ENCODE peak calls at places on chromosomes 3 and 15, in nine cellular contexts. One of them, this sample, is unnamed.

GRCh38 chr15:40280260-40281056 is 2.4 kb downstream of the ANKRD63 start:
- DNase-seq in PC-9: no peak
- DNase-seq in astrocyte of the spinal cord: no peak
- DNase-seq in tibial artery: no peak
- DNase-seq in lower leg skin: no peak
- DNase-seq in retinal pigment epithelial cell: no peak
- DNase-seq in neural progenitor cell: peak
- DNase-seq in AG04449: no peak
- DNase-seq in GM06990: no peak
- DNase-seq in this sample: no peak

GRCh38 chr3:85487375-85487774 is 528.6 kb downstream of the CADM2 start:
- DNase-seq in PC-9: no peak
- DNase-seq in astrocyte of the spinal cord: no peak
- DNase-seq in tibial artery: no peak
- DNase-seq in lower leg skin: no peak
- DNase-seq in retinal pigment epithelial cell: no peak
- DNase-seq in neural progenitor cell: no peak
- DNase-seq in AG04449: no peak
- DNase-seq in GM06990: no peak
- DNase-seq in this sample: no peak

GRCh38 chr15:81312790-81313543 is 11.0 kb downstream of the STARD5 start:
- DNase-seq in PC-9: peak
- DNase-seq in astrocyte of the spinal cord: peak
- DNase-seq in tibial artery: peak
- DNase-seq in lower leg skin: peak
- DNase-seq in retinal pigment epithelial cell: peak
- DNase-seq in neural progenitor cell: no peak
- DNase-seq in AG04449: peak
- DNase-seq in GM06990: no peak
- DNase-seq in this sample: no peak

GRCh38 chr15:74318376-74319137 is 48.9 kb downstream of the CYP11A1 start:
- DNase-seq in PC-9: peak
- DNase-seq in astrocyte of the spinal cord: peak
- DNase-seq in tibial artery: peak
- DNase-seq in lower leg skin: no peak
- DNase-seq in retinal pigment epithelial cell: no peak
- DNase-seq in neural progenitor cell: no peak
- DNase-seq in AG04449: no peak
- DNase-seq in GM06990: peak
- DNase-seq in this sample: no peak

GRCh38 chr15:68372291-68372811 is 59.6 kb downstream of the ITGA11 start:
- DNase-seq in PC-9: no peak
- DNase-seq in astrocyte of the spinal cord: peak
- DNase-seq in tibial artery: peak
- DNase-seq in lower leg skin: peak
- DNase-seq in retinal pigment epithelial cell: no peak
- DNase-seq in neural progenitor cell: peak
- DNase-seq in AG04449: no peak
- DNase-seq in GM06990: no peak
- DNase-seq in this sample: no peak

GRCh38 chr15:29131336-29132109 is 138.1 kb downstream of the NSMCE3 start:
- DNase-seq in PC-9: no peak
- DNase-seq in astrocyte of the spinal cord: no peak
- DNase-seq in tibial artery: peak
- DNase-seq in lower leg skin: no peak
- DNase-seq in retinal pigment epithelial cell: no peak
- DNase-seq in neural progenitor cell: no peak
- DNase-seq in AG04449: no peak
- DNase-seq in GM06990: no peak
- DNase-seq in this sample: no peak

GRCh38 chr15:59410448-59410896 is 27.5 kb upstream of the FAM81A start:
- DNase-seq in PC-9: no peak
- DNase-seq in astrocyte of the spinal cord: no peak
- DNase-seq in tibial artery: no peak
- DNase-seq in lower leg skin: no peak
- DNase-seq in retinal pigment epithelial cell: peak
- DNase-seq in neural progenitor cell: no peak
- DNase-seq in AG04449: no peak
- DNase-seq in GM06990: peak
- DNase-seq in this sample: no peak

GRCh38 chr3:170301404-170301803 is 56.1 kb upstream of the SKIL start:
- DNase-seq in PC-9: no peak
- DNase-seq in astrocyte of the spinal cord: peak
- DNase-seq in tibial artery: no peak
- DNase-seq in lower leg skin: no peak
- DNase-seq in retinal pigment epithelial cell: no peak
- DNase-seq in neural progenitor cell: no peak
- DNase-seq in AG04449: no peak
- DNase-seq in GM06990: no peak
- DNase-seq in this sample: no peak

GRCh38 chr3:168077091-168077490 is 18.6 kb downstream of the GOLIM4 start:
- DNase-seq in PC-9: no peak
- DNase-seq in astrocyte of the spinal cord: no peak
- DNase-seq in tibial artery: no peak
- DNase-seq in lower leg skin: no peak
- DNase-seq in retinal pigment epithelial cell: no peak
- DNase-seq in neural progenitor cell: no peak
- DNase-seq in AG04449: no peak
- DNase-seq in GM06990: no peak
- DNase-seq in this sample: no peak
- H3K4me3 ChIP-seq in PC-9: no peak
- H3K4me3 ChIP-seq in astrocyte of the spinal cord: no peak
- H3K4me3 ChIP-seq in tibial artery: no peak
- H3K4me3 ChIP-seq in lower leg skin: no peak
- H3K4me3 ChIP-seq in retinal pigment epithelial cell: no peak
- H3K4me3 ChIP-seq in neural progenitor cell: no peak
- H3K4me3 ChIP-seq in AG04449: no peak
- H3K4me3 ChIP-seq in GM06990: no peak
- H3K4me3 ChIP-seq in this sample: no peak

GRCh38 chr3:123876858-123877257 is 7.3 kb downstream of the MYLK start:
- DNase-seq in PC-9: no peak
- DNase-seq in astrocyte of the spinal cord: no peak
- DNase-seq in tibial artery: no peak
- DNase-seq in lower leg skin: no peak
- DNase-seq in retinal pigment epithelial cell: no peak
- DNase-seq in neural progenitor cell: no peak
- DNase-seq in AG04449: no peak
- DNase-seq in GM06990: no peak
- DNase-seq in this sample: no peak
- TF ChIP-seq CTCF in PC-9: no peak
- TF ChIP-seq CTCF in astrocyte of the spinal cord: no peak
- TF ChIP-seq CTCF in tibial artery: no peak
- TF ChIP-seq CTCF in lower leg skin: no peak
- TF ChIP-seq CTCF in retinal pigment epithelial cell: peak
- TF ChIP-seq CTCF in neural progenitor cell: peak
- TF ChIP-seq CTCF in AG04449: no peak
- TF ChIP-seq CTCF in GM06990: peak
- TF ChIP-seq CTCF in this sample: peak

GRCh38 chr3:142576792-142577191 is 1.7 kb downstream of the ATR start:
- DNase-seq in PC-9: no peak
- DNase-seq in astrocyte of the spinal cord: no peak
- DNase-seq in tibial artery: no peak
- DNase-seq in lower leg skin: no peak
- DNase-seq in retinal pigment epithelial cell: no peak
- DNase-seq in neural progenitor cell: no peak
- DNase-seq in AG04449: no peak
- DNase-seq in GM06990: no peak
- DNase-seq in this sample: no peak
- H3K4me3 ChIP-seq in PC-9: peak
- H3K4me3 ChIP-seq in astrocyte of the spinal cord: no peak
- H3K4me3 ChIP-seq in tibial artery: no peak
- H3K4me3 ChIP-seq in lower leg skin: no peak
- H3K4me3 ChIP-seq in retinal pigment epithelial cell: no peak
- H3K4me3 ChIP-seq in neural progenitor cell: peak
- H3K4me3 ChIP-seq in AG04449: no peak
- H3K4me3 ChIP-seq in GM06990: peak
- H3K4me3 ChIP-seq in this sample: no peak

DNA sequence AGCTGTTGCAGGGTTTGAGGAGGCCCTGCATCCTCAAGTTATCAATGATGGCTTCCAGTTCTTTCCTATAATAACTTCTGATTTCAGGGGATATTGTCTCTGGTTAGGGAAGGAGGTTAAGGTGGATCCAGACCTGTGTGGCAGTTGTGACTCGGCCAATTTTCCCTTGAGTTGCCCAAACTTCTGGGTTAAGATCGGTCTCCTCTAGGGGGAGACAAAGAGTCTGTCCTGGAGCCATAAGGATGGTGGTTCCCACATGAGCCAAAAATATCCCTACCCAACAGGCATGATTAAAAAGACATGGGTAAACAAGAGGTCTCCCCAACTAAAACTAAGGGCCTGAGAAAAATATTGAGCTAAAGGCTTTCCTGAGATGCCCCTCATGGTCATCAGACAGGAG is 227.5 kb upstream of the MDFIC2 start:
- DNase-seq in PC-9: no peak
- DNase-seq in astrocyte of the spinal cord: no peak
- DNase-seq in tibial artery: no peak
- DNase-seq in lower leg skin: no peak
- DNase-seq in retinal pigment epithelial cell: no peak
- DNase-seq in neural progenitor cell: no peak
- DNase-seq in AG04449: no peak
- DNase-seq in GM06990: no peak
- DNase-seq in this sample: no peak
- TF ChIP-seq CTCF in PC-9: peak
- TF ChIP-seq CTCF in astrocyte of the spinal cord: peak
- TF ChIP-seq CTCF in tibial artery: no peak
- TF ChIP-seq CTCF in lower leg skin: no peak
- TF ChIP-seq CTCF in retinal pigment epithelial cell: peak
- TF ChIP-seq CTCF in neural progenitor cell: peak
- TF ChIP-seq CTCF in AG04449: no peak
- TF ChIP-seq CTCF in GM06990: peak
- TF ChIP-seq CTCF in this sample: peak

GRCh38 chr3:102226463-102226862 is 208.4 kb upstream of the ZPLD1 start:
- DNase-seq in PC-9: no peak
- DNase-seq in astrocyte of the spinal cord: no peak
- DNase-seq in tibial artery: no peak
- DNase-seq in lower leg skin: no peak
- DNase-seq in retinal pigment epithelial cell: no peak
- DNase-seq in neural progenitor cell: no peak
- DNase-seq in AG04449: no peak
- DNase-seq in GM06990: no peak
- DNase-seq in this sample: no peak

GRCh38 chr3:102225407-102226132 is 209.2 kb upstream of the ZPLD1 start:
- DNase-seq in PC-9: no peak
- DNase-seq in astrocyte of the spinal cord: peak
- DNase-seq in tibial artery: no peak
- DNase-seq in lower leg skin: no peak
- DNase-seq in retinal pigment epithelial cell: no peak
- DNase-seq in neural progenitor cell: peak
- DNase-seq in AG04449: peak
- DNase-seq in GM06990: no peak
- DNase-seq in this sample: no peak

GRCh38 chr3:102224171-102224570 is 210.6 kb upstream of the ZPLD1 start:
- DNase-seq in PC-9: peak
- DNase-seq in astrocyte of the spinal cord: peak
- DNase-seq in tibial artery: no peak
- DNase-seq in lower leg skin: no peak
- DNase-seq in retinal pigment epithelial cell: no peak
- DNase-seq in neural progenitor cell: no peak
- DNase-seq in AG04449: no peak
- DNase-seq in GM06990: peak
- DNase-seq in this sample: no peak

GRCh38 chr3:102223139-102223538 is 211.7 kb upstream of the ZPLD1 start:
- DNase-seq in PC-9: no peak
- DNase-seq in astrocyte of the spinal cord: no peak
- DNase-seq in tibial artery: no peak
- DNase-seq in lower leg skin: no peak
- DNase-seq in retinal pigment epithelial cell: no peak
- DNase-seq in neural progenitor cell: no peak
- DNase-seq in AG04449: no peak
- DNase-seq in GM06990: no peak
- DNase-seq in this sample: no peak
- H3K4me3 ChIP-seq in PC-9: no peak
- H3K4me3 ChIP-seq in astrocyte of the spinal cord: no peak
- H3K4me3 ChIP-seq in tibial artery: no peak
- H3K4me3 ChIP-seq in lower leg skin: no peak
- H3K4me3 ChIP-seq in retinal pigment epithelial cell: no peak
- H3K4me3 ChIP-seq in neural progenitor cell: no peak
- H3K4me3 ChIP-seq in AG04449: no peak
- H3K4me3 ChIP-seq in GM06990: no peak
- H3K4me3 ChIP-seq in this sample: no peak